ENCODE peak calls at places on chromosome 9, in six cellular contexts. P is sciatic nerve, E is caudate nucleus, M is aorta, O is RWPE1, T is heart left ventricle. G is an unnamed sample.

GRCh38 chr9:83967083-83967482 is 12.9 kb downstream of the HNRNPK start:
- DNase-seq in P (no peak), E (no peak), M (no peak), O (no peak), T (no peak), G (no peak)

GRCh38 chr9:98037362-98037761 is 19.2 kb upstream of the NANS start:
- DNase-seq in P (no peak), E (no peak), M (no peak), O (no peak), T (no peak), G (no peak)

GRCh38 chr9:120715331-120715924 is 1.2 kb upstream of the MEGF9 start:
- DNase-seq in P (peak; percentile 80), E (no peak), M (peak; percentile 82), O (no peak), T (no peak), G (no peak)

GRCh38 chr9:26760675-26761074 is 131.9 kb downstream of the CAAP1 start:
- DNase-seq in P (no peak), E (no peak), M (no peak), O (no peak), T (no peak), G (no peak)

GRCh38 chr9:98866435-98867108 is 59.1 kb downstream of the GALNT12 start:
- DNase-seq in P (no peak), E (no peak), M (no peak), O (no peak), T (no peak), G (no peak)

GRCh38 chr9:38622083-38622674 is 1.8 kb upstream of the ANKRD18A start:
- DNase-seq in P (no peak), E (no peak), M (no peak), O (no peak), T (no peak), G (no peak)

GRCh38 chr9:137583957-137584356 is 5.2 kb upstream of the DPH7 start:
- DNase-seq in P (no peak), E (no peak), M (no peak), O (no peak), T (no peak), G (no peak)

GRCh38 chr9:38326122-38326521 is 66.4 kb upstream of the ALDH1B1 start:
- DNase-seq in P (no peak), E (no peak), M (no peak), O (no peak), T (no peak), G (no peak)

GRCh38 chr9:4499917-4500316 is 9.6 kb downstream of the SLC1A1 start:
- DNase-seq in P (no peak), E (no peak), M (no peak), O (no peak), T (no peak), G (no peak)

GRCh38 chr9:19618816-19619215 is 170.0 kb downstream of the SLC24A2 start:
- DNase-seq in P (no peak), E (peak; percentile 78), M (no peak), O (no peak), T (no peak), G (peak; percentile 23)

GRCh38 chr9:116549786-116550660 is 137.1 kb upstream of the TRIM32 start:
- DNase-seq in P (no peak), E (no peak), M (no peak), O (no peak), T (no peak), G (no peak)

GRCh38 chr9:94909250-94909894 is 182.9 kb downstream of the AOPEP start:
- DNase-seq in P (no peak), E (no peak), M (no peak), O (no peak), T (no peak), G (no peak)

GRCh38 chr9:36152741-36153438 is 16.3 kb upstream of the CCIN start:
- DNase-seq in P (no peak), E (no peak), M (no peak), O (no peak), T (no peak), G (no peak)

GRCh38 chr9:108691614-108692013 is 164.2 kb downstream of the ACTL7B start:
- DNase-seq in P (no peak), E (no peak), M (no peak), O (peak; percentile 88), T (no peak), G (no peak)

GRCh38 chr9:27059406-27059805 is 49.6 kb upstream of the TEK start:
- DNase-seq in P (no peak), E (no peak), M (no peak), O (no peak), T (no peak), G (no peak)

GRCh38 chr9:127783111-127783621 is 2.7 kb upstream of the CDK9 start:
- DNase-seq in P (no peak), E (no peak), M (peak; percentile 80), O (no peak), T (peak; percentile 85), G (no peak)

GRCh38 chr9:8533681-8534080 is 734.1 kb upstream of the DMAC1 start:
- DNase-seq in P (no peak), E (no peak), M (no peak), O (no peak), T (no peak), G (no peak)

GRCh38 chr9:8868632-8869031 is 1069.1 kb upstream of the DMAC1 start:
- DNase-seq in P (no peak), E (no peak), M (no peak), O (no peak), T (no peak), G (no peak)

GRCh38 chr9:14097215-14097614 is 216.7 kb downstream of the NFIB start:
- DNase-seq in P (no peak), E (no peak), M (no peak), O (no peak), T (no peak), G (no peak)

GRCh38 chr9:96495341-96495740 is 45.4 kb downstream of the HABP4 start:
- DNase-seq in P (no peak), E (no peak), M (no peak), O (no peak), T (no peak), G (no peak)

GRCh38 chr9:84343111-84343521 is 2.6 kb upstream of the SLC28A3 start:
- DNase-seq in P (no peak), E (no peak), M (no peak), O (no peak), T (no peak), G (no peak)

GRCh38 chr9:16602494-16602893 is 268.0 kb downstream of the BNC2 start:
- DNase-seq in P (no peak), E (no peak), M (no peak), O (no peak), T (no peak), G (no peak)

GRCh38 chr9:35675732-35676392 is 2.1 kb downstream of the CA9 start:
- DNase-seq in P (peak; percentile 73), E (no peak), M (peak; percentile 83), O (no peak), T (peak; percentile 78), G (no peak)

GRCh38 chr9:38212016-38212415 is 143.0 kb upstream of the SHB start:
- DNase-seq in P (no peak), E (no peak), M (no peak), O (no peak), T (no peak), G (no peak)

GRCh38 chr9:136531904-136532798 is 13.7 kb downstream of the NOTCH1 start:
- DNase-seq in P (no peak), E (no peak), M (no peak), O (no peak), T (no peak), G (no peak)

GRCh38 chr9:137711678-137712105 is 92.9 kb downstream of the EHMT1 start:
- DNase-seq in P (peak; percentile 46), E (no peak), M (no peak), O (no peak), T (no peak), G (no peak)

GRCh38 chr9:20980713-20981481 is 50.5 kb downstream of the HACD4 start:
- DNase-seq in P (no peak), E (no peak), M (no peak), O (no peak), T (no peak), G (no peak)

GRCh38 chr9:135087489-135087791 is at the start of gene OLFM1:
- DNase-seq in P (peak; percentile 87), E (peak; percentile 59), M (peak; percentile 91), O (peak; percentile 92), T (peak; percentile 88), G (peak; percentile 49)

GRCh38 chr9:71876106-71876505 is 34.9 kb downstream of the ABHD17B start:
- DNase-seq in P (no peak), E (no peak), M (no peak), O (no peak), T (no peak), G (no peak)

GRCh38 chr9:114344692-114345091 is 15.0 kb downstream of the ORM2 start:
- DNase-seq in P (no peak), E (no peak), M (peak; percentile 30), O (no peak), T (no peak), G (no peak)

G was measured in anterior cingulate cortex.